ENCODE peak calls at places on chromosomes 5 and 9, in seven cellular contexts. M is stimulated activated CD4-positive, alpha-beta T cell treated with anti-CD3 and anti-CD28 coated beads, Interleukin-15, amount 100 ng/mL, for 1 hour; H is cardiac fibroblast; F is COR-L47; V is fibroblast of lung; S is Calu3; Y is activated T-cell treated with anti-CD3 and anti-CD28 coated beads, Interleukin-2, amount 50 U/mL, for 4 hours. D is an unnamed sample.

GRCh38 chr5:126065061-126065460 is 358.1 kb upstream of the GRAMD2B start:
- DNase-seq in M (no peak), H (no peak), F (no peak), V (no peak), S (no peak), Y (no peak), D (no peak)

GRCh38 chr5:123138774-123139173 is 49.7 kb downstream of the PRDM6 start:
- DNase-seq in M (no peak), H (no peak), F (no peak), V (no peak), S (no peak), Y (no peak), D (no peak)

GRCh38 chr5:141694479-141694878 is 12.4 kb upstream of the ARAP3 start:
- DNase-seq in M (no peak), H (no peak), F (peak), V (no peak), S (no peak), Y (no peak), D (no peak)

GRCh38 chr5:138503487-138504270 is 38.4 kb downstream of the EGR1 start:
- DNase-seq in M (no peak), H (peak), F (peak), V (peak), S (peak), Y (no peak), D (peak)

GRCh38 chr5:181120311-181120710 is 10.7 kb downstream of the OR2V1 start:
- DNase-seq in M (no peak), H (peak), F (no peak), V (peak), S (no peak), Y (no peak), D (no peak)

GRCh38 chr9:120928015-120928719 is 1.6 kb upstream of the TRAF1 start:
- DNase-seq in M (no peak), H (peak), F (no peak), V (no peak), S (no peak), Y (no peak), D (no peak)

GRCh38 chr5:111892949-111893348 is 136.0 kb upstream of the NREP start:
- DNase-seq in M (no peak), H (peak), F (no peak), V (no peak), S (no peak), Y (no peak), D (no peak)

GRCh38 chr5:131986161-131986912 is 25.1 kb downstream of the ACSL6 start:
- DNase-seq in M (no peak), H (no peak), F (no peak), V (no peak), S (no peak), Y (no peak), D (no peak)

GRCh38 chr9:80690340-80690939 is 998.9 kb downstream of the TLE1 start:
- DNase-seq in M (no peak), H (no peak), F (no peak), V (no peak), S (no peak), Y (no peak), D (no peak)

GRCh38 chr5:156559955-156560354 is 233.0 kb downstream of the SGCD start:
- DNase-seq in M (no peak), H (no peak), F (no peak), V (no peak), S (no peak), Y (no peak), D (no peak)

GRCh38 chr9:128203842-128204551 is 818 bp downstream of the DNM1 start:
- DNase-seq in M (no peak), H (peak), F (peak), V (peak), S (peak), Y (no peak), D (no peak)

GRCh38 chr5:14665110-14665822 is 748 bp downstream of the OTULIN start:
- DNase-seq in M (no peak), H (peak), F (no peak), V (peak), S (peak), Y (no peak), D (no peak)

GRCh38 chr5:137605377-137605776 is 106.3 kb upstream of the SPOCK1 start:
- DNase-seq in M (no peak), H (peak), F (peak), V (peak), S (no peak), Y (no peak), D (no peak)

GRCh38 chr5:36366883-36367282 is 65.2 kb upstream of the RANBP3L start:
- DNase-seq in M (no peak), H (peak), F (no peak), V (peak), S (no peak), Y (no peak), D (no peak)

GRCh38 chr9:137982132-137982666 is 104.6 kb downstream of the CACNA1B start:
- DNase-seq in M (no peak), H (peak), F (no peak), V (no peak), S (no peak), Y (no peak), D (no peak)

GRCh38 chr9:34510506-34511159 is 12.2 kb downstream of the ENHO start:
- DNase-seq in M (no peak), H (no peak), F (peak), V (no peak), S (no peak), Y (no peak), D (no peak)

GRCh38 chr5:155728146-155728856 is 598.7 kb upstream of the SGCD start:
- DNase-seq in M (no peak), H (peak), F (peak), V (peak), S (no peak), Y (no peak), D (no peak)

GRCh38 chr5:121279801-121280200 is 571.9 kb upstream of the FTMT start:
- DNase-seq in M (no peak), H (no peak), F (no peak), V (no peak), S (no peak), Y (no peak), D (no peak)

GRCh38 chr9:84597131-84597530 is 72.4 kb upstream of the NTRK2 start:
- DNase-seq in M (no peak), H (no peak), F (no peak), V (no peak), S (no peak), Y (no peak), D (no peak)

GRCh38 chr9:36993933-36994764 is 39.9 kb downstream of the PAX5 start:
- DNase-seq in M (no peak), H (no peak), F (no peak), V (no peak), S (no peak), Y (no peak), D (no peak)

GRCh38 chr9:90107021-90107771 is 502.4 kb downstream of the GADD45G start:
- DNase-seq in M (no peak), H (peak), F (peak), V (peak), S (peak), Y (no peak), D (no peak)

GRCh38 chr5:96657068-96657467 is 5.1 kb upstream of the CAST start:
- DNase-seq in M (peak), H (peak), F (no peak), V (peak), S (peak), Y (peak), D (peak)

GRCh38 chr9:126062158-126062929 is 264.3 kb upstream of the MVB12B start:
- DNase-seq in M (no peak), H (no peak), F (no peak), V (no peak), S (no peak), Y (no peak), D (no peak)

GRCh38 chr5:55865831-55866230 is 14.7 kb downstream of the IL31RA start:
- DNase-seq in M (no peak), H (peak), F (no peak), V (peak), S (no peak), Y (no peak), D (no peak)

GRCh38 chr5:72106922-72107873 is at the start of gene MAP1B:
- DNase-seq in M (no peak), H (peak), F (peak), V (peak), S (peak), Y (no peak), D (peak)

GRCh38 chr9:104118916-104119315 is 24.8 kb downstream of the SMC2 start:
- DNase-seq in M (no peak), H (no peak), F (no peak), V (no peak), S (no peak), Y (no peak), D (no peak)

GRCh38 chr5:133840168-133840567 is 128.3 kb downstream of the C5orf15 start:
- DNase-seq in M (no peak), H (no peak), F (no peak), V (no peak), S (no peak), Y (no peak), D (no peak)